ENCODE peak calls at places on chromosomes 11 and 22, in four cellular contexts. One of them, this sample, is unnamed.

GRCh38 chr11:13535819-13536218 is 40.0 kb upstream of the PTH start:
- DNase-seq in A549: peak
- DNase-seq in GM12878: no peak
- DNase-seq in K562: peak
- DNase-seq in this sample: peak

GRCh38 chr11:64759722-64760719 is at the start of gene PYGM:
- DNase-seq in A549: no peak
- DNase-seq in GM12878: no peak
- DNase-seq in K562: peak
- DNase-seq in this sample: no peak

GRCh38 chr22:32814289-32814865 is 12.9 kb downstream of the TIMP3 start:
- DNase-seq in GM12878: no peak
- DNase-seq in K562: no peak
- DNase-seq in A549: no peak
- DNase-seq in this sample: no peak

GRCh38 chr11:128365044-128365443 is 222.3 kb downstream of the ETS1 start:
- DNase-seq in GM12878: no peak
- DNase-seq in K562: no peak
- DNase-seq in A549: peak
- DNase-seq in this sample: peak

GRCh38 chr22:27775698-27776409 is 25.7 kb downstream of the MN1 start:
- DNase-seq in A549: no peak
- DNase-seq in GM12878: no peak
- DNase-seq in K562: no peak
- DNase-seq in this sample: no peak

GRCh38 chr22:32801436-32802290 is at the start of gene TIMP3:
- DNase-seq in GM12878: no peak
- DNase-seq in A549: peak
- DNase-seq in K562: peak
- DNase-seq in this sample: no peak

GRCh38 chr11:36192723-36193619 is 96.3 kb downstream of the COMMD9 start:
- DNase-seq in K562: peak
- DNase-seq in GM12878: no peak
- DNase-seq in A549: no peak
- DNase-seq in this sample: no peak

GRCh38 chr22:44363214-44363979 is 50.6 kb upstream of the SHISAL1 start:
- DNase-seq in A549: peak
- DNase-seq in K562: no peak
- DNase-seq in GM12878: no peak
- DNase-seq in this sample: peak

GRCh38 chr11:30186748-30187147 is 44.1 kb upstream of the FSHB start:
- DNase-seq in A549: no peak
- DNase-seq in GM12878: no peak
- DNase-seq in K562: no peak
- DNase-seq in this sample: no peak

GRCh38 chr22:31206896-31207687 is 5.0 kb upstream of the LIMK2 start:
- DNase-seq in A549: no peak
- DNase-seq in K562: no peak
- DNase-seq in GM12878: no peak
- DNase-seq in this sample: no peak

GRCh38 chr11:78158987-78159662 is 19.7 kb upstream of the ALG8 start:
- DNase-seq in GM12878: no peak
- DNase-seq in K562: no peak
- DNase-seq in A549: no peak
- DNase-seq in this sample: no peak

GRCh38 chr11:63837719-63838118 is 1.2 kb upstream of the MARK2 start:
- DNase-seq in K562: no peak
- DNase-seq in GM12878: no peak
- DNase-seq in A549: no peak
- DNase-seq in this sample: no peak

GRCh38 chr22:41699264-41700104 is at the start of gene MEI1:
- DNase-seq in A549: peak
- DNase-seq in K562: no peak
- DNase-seq in GM12878: peak
- DNase-seq in this sample: no peak

GRCh38 chr22:25027959-25028840 is 75.7 kb downstream of the KIAA1671 start:
- DNase-seq in K562: peak
- DNase-seq in GM12878: no peak
- DNase-seq in A549: peak
- DNase-seq in this sample: no peak

GRCh38 chr11:45786272-45786671 is 18.7 kb upstream of the SLC35C1 start:
- DNase-seq in GM12878: no peak
- DNase-seq in A549: no peak
- DNase-seq in K562: no peak
- DNase-seq in this sample: no peak

GRCh38 chr11:35964846-35965245 is 21.0 kb downstream of the LDLRAD3 start:
- DNase-seq in GM12878: no peak
- DNase-seq in K562: no peak
- DNase-seq in A549: no peak
- DNase-seq in this sample: no peak

GRCh38 chr11:104219081-104219480 is 55.1 kb upstream of the PDGFD start:
- DNase-seq in A549: no peak
- DNase-seq in GM12878: no peak
- DNase-seq in K562: no peak
- DNase-seq in this sample: no peak

GRCh38 chr11:129577986-129578385 is 202.3 kb downstream of the BARX2 start:
- DNase-seq in GM12878: no peak
- DNase-seq in A549: no peak
- DNase-seq in K562: no peak
- DNase-seq in this sample: no peak

GRCh38 chr11:66710384-66710930 is 18.6 kb downstream of the SPTBN2 start:
- DNase-seq in GM12878: no peak
- DNase-seq in K562: no peak
- DNase-seq in A549: no peak
- DNase-seq in this sample: no peak

GRCh38 chr22:17784776-17785175 is 10.5 kb upstream of the BID start:
- DNase-seq in K562: no peak
- DNase-seq in GM12878: no peak
- DNase-seq in A549: no peak
- DNase-seq in this sample: no peak

GRCh38 chr11:111417766-111418435 is 38.8 kb upstream of the POU2AF1 start:
- DNase-seq in A549: no peak
- DNase-seq in GM12878: peak
- DNase-seq in K562: no peak
- DNase-seq in this sample: no peak

GRCh38 chr11:102831128-102831708 is 12.2 kb downstream of the MMP3 start:
- DNase-seq in GM12878: no peak
- DNase-seq in K562: no peak
- DNase-seq in A549: peak
- DNase-seq in this sample: peak

GRCh38 chr11:61690706-61691377 is 10.7 kb downstream of the DAGLA start:
- DNase-seq in K562: no peak
- DNase-seq in A549: no peak
- DNase-seq in GM12878: no peak
- DNase-seq in this sample: no peak

GRCh38 chr11:86245369-86246292 is 1.1 kb downstream of the EED start:
- DNase-seq in GM12878: no peak
- DNase-seq in A549: no peak
- DNase-seq in K562: peak
- DNase-seq in this sample: peak

GRCh38 chr22:40345801-40346177 is 511 bp upstream of the ADSL start:
- DNase-seq in GM12878: no peak
- DNase-seq in K562: peak
- DNase-seq in A549: no peak
- DNase-seq in this sample: peak

GRCh38 chr11:86207413-86207812 is 37.1 kb upstream of the EED start:
- DNase-seq in A549: no peak
- DNase-seq in K562: no peak
- DNase-seq in GM12878: no peak
- DNase-seq in this sample: no peak

GRCh38 chr11:47592970-47593369 is 1.2 kb downstream of the C1QTNF4 start:
- DNase-seq in GM12878: no peak
- DNase-seq in A549: no peak
- DNase-seq in K562: no peak
- DNase-seq in this sample: no peak

GRCh38 chr11:134008593-134008992 is 51.8 kb upstream of the IGSF9B start:
- DNase-seq in K562: no peak
- DNase-seq in A549: no peak
- DNase-seq in GM12878: no peak
- DNase-seq in this sample: no peak

GRCh38 chr11:7651140-7651551 is 22.2 kb downstream of the CYB5R2 start:
- DNase-seq in K562: no peak
- DNase-seq in A549: no peak
- DNase-seq in GM12878: no peak
- DNase-seq in this sample: no peak

GRCh38 chr11:7637447-7638157 is 35.7 kb downstream of the CYB5R2 start:
- DNase-seq in GM12878: no peak
- DNase-seq in A549: no peak
- DNase-seq in K562: no peak
- DNase-seq in this sample: no peak

GRCh38 chr22:23053051-23053707 is 17.1 kb upstream of the GNAZ start:
- DNase-seq in A549: no peak
- DNase-seq in K562: no peak
- DNase-seq in GM12878: no peak
- DNase-seq in this sample: no peak

GRCh38 chr22:23057331-23057730 is 13.0 kb upstream of the GNAZ start:
- DNase-seq in GM12878: no peak
- DNase-seq in A549: no peak
- DNase-seq in K562: no peak
- DNase-seq in this sample: no peak

GRCh38 chr22:23054531-23055257 is 15.6 kb upstream of the GNAZ start:
- DNase-seq in GM12878: peak
- DNase-seq in K562: no peak
- DNase-seq in A549: no peak
- DNase-seq in this sample: no peak

GRCh38 chr22:23055448-23056179 is 14.7 kb upstream of the GNAZ start:
- DNase-seq in GM12878: no peak
- DNase-seq in A549: no peak
- DNase-seq in K562: no peak
- DNase-seq in this sample: no peak

GRCh38 chr22:23053912-23054530 is 16.3 kb upstream of the GNAZ start:
- DNase-seq in GM12878: no peak
- DNase-seq in K562: no peak
- DNase-seq in A549: no peak
- DNase-seq in this sample: no peak
- TF ChIP-seq CHD4 in GM12878: no peak
- TF ChIP-seq CHD4 in K562: no peak
- TF ChIP-seq CHD4 in A549: no peak
- TF ChIP-seq CHD4 in this sample: no peak

GRCh38 chr22:46696225-46696518 is 41.9 kb downstream of the CERK start:
- DNase-seq in K562: no peak
- DNase-seq in A549: no peak
- DNase-seq in GM12878: no peak
- DNase-seq in this sample: no peak
- TF ChIP-seq CHD4 in K562: no peak
- TF ChIP-seq CHD4 in A549: no peak
- TF ChIP-seq CHD4 in GM12878: no peak
- TF ChIP-seq CHD4 in this sample: no peak

GRCh38 chr22:36212896-36213295 is 11.3 kb upstream of the APOL4 start:
- DNase-seq in A549: no peak
- DNase-seq in K562: no peak
- DNase-seq in GM12878: no peak
- DNase-seq in this sample: peak
- TF ChIP-seq CHD4 in A549: no peak
- TF ChIP-seq CHD4 in K562: no peak
- TF ChIP-seq CHD4 in GM12878: no peak
- TF ChIP-seq CHD4 in this sample: no peak

GRCh38 chr11:71080239-71081097 is 171.9 kb downstream of the SHANK2 start:
- DNase-seq in K562: peak
- DNase-seq in A549: peak
- DNase-seq in GM12878: peak
- DNase-seq in this sample: peak
- TF ChIP-seq CHD4 in K562: no peak
- TF ChIP-seq CHD4 in A549: no peak
- TF ChIP-seq CHD4 in GM12878: no peak
- TF ChIP-seq CHD4 in this sample: no peak

GRCh38 chr11:16759857-16760256 is 21.4 kb downstream of the C11orf58 start:
- DNase-seq in GM12878: no peak
- DNase-seq in K562: no peak
- DNase-seq in A549: no peak
- DNase-seq in this sample: no peak
- TF ChIP-seq CHD4 in GM12878: no peak
- TF ChIP-seq CHD4 in K562: no peak
- TF ChIP-seq CHD4 in A549: no peak
- TF ChIP-seq CHD4 in this sample: no peak

GRCh38 chr22:48369789-48370507 is 1457.7 kb downstream of the BRD1 start:
- DNase-seq in GM12878: no peak
- DNase-seq in K562: no peak
- DNase-seq in A549: peak
- DNase-seq in this sample: peak
- TF ChIP-seq CHD4 in GM12878: no peak
- TF ChIP-seq CHD4 in K562: no peak
- TF ChIP-seq CHD4 in A549: no peak
- TF ChIP-seq CHD4 in this sample: no peak

GRCh38 chr11:69381681-69382130 is 87.8 kb downstream of the MYEOV start:
- DNase-seq in GM12878: no peak
- DNase-seq in A549: no peak
- DNase-seq in K562: peak
- DNase-seq in this sample: no peak

GRCh38 chr11:69382131-69383128 is 88.5 kb downstream of the MYEOV start:
- DNase-seq in GM12878: peak
- DNase-seq in A549: no peak
- DNase-seq in K562: peak
- DNase-seq in this sample: no peak

GRCh38 chr11:69380451-69380901 is 86.5 kb downstream of the MYEOV start:
- DNase-seq in K562: no peak
- DNase-seq in A549: no peak
- DNase-seq in GM12878: no peak
- DNase-seq in this sample: no peak

GRCh38 chr11:69383372-69383771 is 89.4 kb downstream of the MYEOV start:
- DNase-seq in K562: no peak
- DNase-seq in A549: no peak
- DNase-seq in GM12878: no peak
- DNase-seq in this sample: no peak

DNA sequence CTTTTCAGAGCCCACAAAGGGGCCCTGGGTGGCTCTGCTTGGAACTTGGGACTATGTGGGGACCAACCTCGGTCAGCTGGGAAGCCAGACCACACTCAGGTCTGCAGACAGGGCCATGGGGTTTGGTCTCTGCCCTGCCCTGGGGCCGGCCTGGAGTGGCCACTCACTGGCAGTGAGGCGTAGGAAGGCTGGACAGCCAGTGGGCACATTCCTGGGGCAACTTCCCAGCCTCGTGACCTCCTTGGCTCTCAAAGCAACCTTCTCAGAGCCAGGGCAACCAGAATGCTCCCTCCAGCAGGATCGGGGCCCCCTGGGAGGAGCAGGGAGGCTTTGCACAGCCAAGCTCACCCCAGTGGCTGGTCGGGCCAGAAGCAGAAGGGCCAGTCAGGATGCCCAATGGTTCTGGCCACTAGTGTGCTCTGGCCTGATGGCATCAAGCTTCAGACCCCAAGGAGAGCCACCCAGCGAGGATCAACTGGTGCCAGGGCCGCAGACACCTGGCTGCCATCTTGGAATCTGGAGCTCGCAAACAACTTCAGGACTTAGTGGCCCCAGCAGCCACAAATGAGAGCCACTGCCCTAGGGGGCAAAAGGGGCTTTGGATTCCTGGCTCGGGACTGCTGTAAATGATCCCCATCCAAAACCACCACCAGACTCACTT is 87.1 kb downstream of the MYEOV start:
- DNase-seq in K562: no peak
- DNase-seq in A549: no peak
- DNase-seq in GM12878: no peak
- DNase-seq in this sample: no peak
- TF ChIP-seq CHD4 in K562: no peak
- TF ChIP-seq CHD4 in A549: no peak
- TF ChIP-seq CHD4 in GM12878: no peak
- TF ChIP-seq CHD4 in this sample: no peak

This sample was measured in HepG2.